ENCODE peak calls at places on chromosomes 7 and 10, in five cellular contexts. One of them, this sample, is unnamed.

GRCh38 chr10:5731559-5731958 is 46.9 kb downstream of the TASOR2 start:
- DNase-seq in mammary epithelial cell: no peak
- DNase-seq in endothelial cell: no peak
- DNase-seq in MM.1S: no peak
- DNase-seq in non-pigmented ciliary epithelial cell: no peak
- DNase-seq in this sample: no peak

GRCh38 chr7:83178066-83178465 is 15.4 kb upstream of the PCLO start:
- DNase-seq in non-pigmented ciliary epithelial cell: no peak
- DNase-seq in mammary epithelial cell: peak
- DNase-seq in MM.1S: no peak
- DNase-seq in endothelial cell: no peak
- DNase-seq in this sample: no peak

GRCh38 chr7:73827568-73828106 is 3.2 kb upstream of the CLDN4 start:
- DNase-seq in mammary epithelial cell: peak
- DNase-seq in non-pigmented ciliary epithelial cell: no peak
- DNase-seq in MM.1S: no peak
- DNase-seq in endothelial cell: no peak
- DNase-seq in this sample: no peak

GRCh38 chr7:102097601-102098161 is 189.0 kb upstream of the SH2B2 start:
- DNase-seq in mammary epithelial cell: no peak
- DNase-seq in MM.1S: no peak
- DNase-seq in non-pigmented ciliary epithelial cell: no peak
- DNase-seq in endothelial cell: no peak
- DNase-seq in this sample: no peak

GRCh38 chr10:131676971-131677421 is 223.8 kb upstream of the PPP2R2D start:
- DNase-seq in non-pigmented ciliary epithelial cell: no peak
- DNase-seq in MM.1S: no peak
- DNase-seq in endothelial cell: peak
- DNase-seq in mammary epithelial cell: no peak
- DNase-seq in this sample: no peak

GRCh38 chr10:28374036-28374435 is 71.2 kb upstream of the MPP7 start:
- DNase-seq in endothelial cell: no peak
- DNase-seq in non-pigmented ciliary epithelial cell: no peak
- DNase-seq in mammary epithelial cell: no peak
- DNase-seq in MM.1S: no peak
- DNase-seq in this sample: no peak

GRCh38 chr10:28444031-28444430 is 88.9 kb upstream of the WAC start:
- DNase-seq in MM.1S: no peak
- DNase-seq in mammary epithelial cell: no peak
- DNase-seq in non-pigmented ciliary epithelial cell: no peak
- DNase-seq in endothelial cell: no peak
- DNase-seq in this sample: no peak

GRCh38 chr7:76997381-76998262 is 34.5 kb downstream of the SPDYE17 start:
- DNase-seq in MM.1S: no peak
- DNase-seq in endothelial cell: no peak
- DNase-seq in non-pigmented ciliary epithelial cell: no peak
- DNase-seq in mammary epithelial cell: no peak
- DNase-seq in this sample: no peak

GRCh38 chr7:142450206-142450605 is 192.3 kb upstream of the PRSS58 start:
- DNase-seq in non-pigmented ciliary epithelial cell: no peak
- DNase-seq in MM.1S: no peak
- DNase-seq in endothelial cell: no peak
- DNase-seq in mammary epithelial cell: no peak
- DNase-seq in this sample: no peak

GRCh38 chr7:2732959-2733584 is 45.1 kb downstream of the AMZ1 start:
- DNase-seq in MM.1S: no peak
- DNase-seq in mammary epithelial cell: no peak
- DNase-seq in non-pigmented ciliary epithelial cell: no peak
- DNase-seq in endothelial cell: no peak
- DNase-seq in this sample: no peak

GRCh38 chr7:154409703-154410311 is 357.6 kb downstream of the DPP6 start:
- DNase-seq in mammary epithelial cell: peak
- DNase-seq in non-pigmented ciliary epithelial cell: no peak
- DNase-seq in MM.1S: peak
- DNase-seq in endothelial cell: peak
- DNase-seq in this sample: no peak

GRCh38 chr7:20441886-20442505 is 111.3 kb downstream of the ITGB8 start:
- DNase-seq in endothelial cell: no peak
- DNase-seq in non-pigmented ciliary epithelial cell: no peak
- DNase-seq in mammary epithelial cell: peak
- DNase-seq in MM.1S: no peak
- DNase-seq in this sample: no peak

GRCh38 chr10:119254355-119254754 is 47.0 kb downstream of the GRK5 start:
- DNase-seq in MM.1S: no peak
- DNase-seq in mammary epithelial cell: no peak
- DNase-seq in non-pigmented ciliary epithelial cell: no peak
- DNase-seq in endothelial cell: no peak
- DNase-seq in this sample: no peak

GRCh38 chr10:127368937-127369336 is 172.5 kb upstream of the INSYN2A start:
- DNase-seq in endothelial cell: no peak
- DNase-seq in MM.1S: no peak
- DNase-seq in mammary epithelial cell: no peak
- DNase-seq in non-pigmented ciliary epithelial cell: no peak
- DNase-seq in this sample: no peak

GRCh38 chr7:82559203-82559805 is 115.7 kb upstream of the CACNA2D1 start:
- DNase-seq in non-pigmented ciliary epithelial cell: no peak
- DNase-seq in mammary epithelial cell: peak
- DNase-seq in endothelial cell: peak
- DNase-seq in MM.1S: peak
- DNase-seq in this sample: no peak

GRCh38 chr7:56046728-56047445 is 4.4 kb downstream of the PSPH start:
- DNase-seq in mammary epithelial cell: peak
- DNase-seq in MM.1S: no peak
- DNase-seq in endothelial cell: no peak
- DNase-seq in non-pigmented ciliary epithelial cell: peak
- DNase-seq in this sample: no peak

GRCh38 chr7:12921751-12922345 is 234.4 kb downstream of the ARL4A start:
- DNase-seq in MM.1S: no peak
- DNase-seq in mammary epithelial cell: no peak
- DNase-seq in non-pigmented ciliary epithelial cell: no peak
- DNase-seq in endothelial cell: no peak
- DNase-seq in this sample: no peak

GRCh38 chr7:158733220-158733519 is 28.6 kb upstream of the NCAPG2 start:
- DNase-seq in MM.1S: no peak
- DNase-seq in non-pigmented ciliary epithelial cell: no peak
- DNase-seq in endothelial cell: no peak
- DNase-seq in mammary epithelial cell: no peak
- DNase-seq in this sample: no peak

GRCh38 chr7:137546671-137547070 is 203.1 kb upstream of the PTN start:
- DNase-seq in endothelial cell: no peak
- DNase-seq in MM.1S: no peak
- DNase-seq in non-pigmented ciliary epithelial cell: no peak
- DNase-seq in mammary epithelial cell: peak
- DNase-seq in this sample: no peak

GRCh38 chr10:70445718-70446485 is 4.4 kb upstream of the NODAL start:
- DNase-seq in non-pigmented ciliary epithelial cell: no peak
- DNase-seq in MM.1S: no peak
- DNase-seq in mammary epithelial cell: no peak
- DNase-seq in endothelial cell: no peak
- DNase-seq in this sample: no peak

GRCh38 chr7:19754521-19755116 is 18.8 kb downstream of the TMEM196 start:
- DNase-seq in mammary epithelial cell: peak
- DNase-seq in endothelial cell: peak
- DNase-seq in MM.1S: peak
- DNase-seq in non-pigmented ciliary epithelial cell: no peak
- DNase-seq in this sample: no peak

GRCh38 chr7:105802611-105803520 is 73.5 kb downstream of the ATXN7L1 start:
- DNase-seq in non-pigmented ciliary epithelial cell: no peak
- DNase-seq in endothelial cell: no peak
- DNase-seq in MM.1S: no peak
- DNase-seq in mammary epithelial cell: no peak
- DNase-seq in this sample: no peak

GRCh38 chr10:34581871-34582532 is 233.1 kb downstream of the PARD3 start:
- DNase-seq in endothelial cell: no peak
- DNase-seq in non-pigmented ciliary epithelial cell: peak
- DNase-seq in MM.1S: no peak
- DNase-seq in mammary epithelial cell: peak
- DNase-seq in this sample: no peak

GRCh38 chr10:60679388-60679987 is 98.8 kb upstream of the CDK1 start:
- DNase-seq in endothelial cell: no peak
- DNase-seq in MM.1S: no peak
- DNase-seq in non-pigmented ciliary epithelial cell: no peak
- DNase-seq in mammary epithelial cell: no peak
- DNase-seq in this sample: no peak

GRCh38 chr10:45420453-45421192 is 46.6 kb downstream of the ALOX5 start:
- DNase-seq in MM.1S: peak
- DNase-seq in non-pigmented ciliary epithelial cell: peak
- DNase-seq in mammary epithelial cell: peak
- DNase-seq in endothelial cell: no peak
- DNase-seq in this sample: peak

GRCh38 chr7:93238748-93239147 is 6.6 kb downstream of the VPS50 start:
- DNase-seq in MM.1S: no peak
- DNase-seq in non-pigmented ciliary epithelial cell: no peak
- DNase-seq in endothelial cell: no peak
- DNase-seq in mammary epithelial cell: no peak
- DNase-seq in this sample: no peak

GRCh38 chr10:16999665-17000451 is 129.8 kb downstream of the CUBN start:
- DNase-seq in mammary epithelial cell: no peak
- DNase-seq in non-pigmented ciliary epithelial cell: no peak
- DNase-seq in MM.1S: no peak
- DNase-seq in endothelial cell: no peak
- DNase-seq in this sample: no peak